ENCODE peak calls at places on chromosomes 12 and 14, in five cellular contexts. W, Y, J, O and D are unnamed samples. For H3K4me1, the result is how much of the 10 kb centered on the place peaks cover.

GRCh38 chr12:157644-158043 is 56.3 kb downstream of the SLC6A12 start:
- DNase-seq in W (no peak), Y (no peak), J (no peak), O (no peak), D (no peak)

GRCh38 chr12:28537474-28537873 is 347.2 kb downstream of the CCDC91 start:
- DNase-seq in Y (no peak), W (no peak), O (no peak), J (no peak), D (no peak)

GRCh38 chr14:103625361-103626095 is 3.5 kb upstream of the KLC1 start:
- DNase-seq in O (no peak), J (no peak), W (no peak), Y (no peak), D (no peak)

GRCh38 chr14:66359500-66359899 is 126.7 kb upstream of the CCDC196 start:
- DNase-seq in J (no peak), W (no peak), O (no peak), Y (no peak), D (no peak)

GRCh38 chr12:111409403-111410228 is 3.9 kb downstream of the SH2B3 start:
- DNase-seq in J (no peak), O (no peak), W (peak), Y (no peak), D (peak)

GRCh38 chr12:77253321-77253720 is 188.0 kb upstream of the E2F7 start:
- DNase-seq in W (no peak), O (no peak), Y (no peak), J (no peak), D (no peak)

GRCh38 chr12:119695034-119695433 is 27.1 kb downstream of the PRKAB1 start:
- DNase-seq in O (no peak), Y (no peak), W (no peak), J (no peak), D (no peak)

GRCh38 chr12:101823891-101824290 is 6.9 kb downstream of the GNPTAB start:
- DNase-seq in O (no peak), Y (no peak), J (no peak), W (peak), D (no peak)

GRCh38 chr14:72643317-72643801 is 250.5 kb downstream of the DPF3 start:
- DNase-seq in W (peak), Y (no peak), O (no peak), J (no peak), D (peak)

GRCh38 chr14:76217179-76217578 is 65.5 kb downstream of the GPATCH2L start:
- DNase-seq in O (no peak), W (no peak), Y (no peak), J (no peak), D (no peak)

GRCh38 chr14:43438056-43438455 is 1069.0 kb downstream of the FSCB start:
- DNase-seq in W (no peak), O (no peak), J (no peak), Y (no peak), D (no peak)

GRCh38 chr12:20616093-20616492 is 79.0 kb upstream of the SLCO1C1 start:
- DNase-seq in J (no peak), Y (no peak), W (no peak), O (no peak), D (no peak)

GRCh38 chr14:61322011-61322798 is 826 bp downstream of the PRKCH start:
- DNase-seq in Y (peak), J (no peak), W (peak), O (peak), D (no peak)

GRCh38 chr14:37196604-37197420 is 925 bp upstream of the MIPOL1 start:
- DNase-seq in Y (no peak), J (no peak), W (no peak), O (no peak), D (no peak)

DNA sequence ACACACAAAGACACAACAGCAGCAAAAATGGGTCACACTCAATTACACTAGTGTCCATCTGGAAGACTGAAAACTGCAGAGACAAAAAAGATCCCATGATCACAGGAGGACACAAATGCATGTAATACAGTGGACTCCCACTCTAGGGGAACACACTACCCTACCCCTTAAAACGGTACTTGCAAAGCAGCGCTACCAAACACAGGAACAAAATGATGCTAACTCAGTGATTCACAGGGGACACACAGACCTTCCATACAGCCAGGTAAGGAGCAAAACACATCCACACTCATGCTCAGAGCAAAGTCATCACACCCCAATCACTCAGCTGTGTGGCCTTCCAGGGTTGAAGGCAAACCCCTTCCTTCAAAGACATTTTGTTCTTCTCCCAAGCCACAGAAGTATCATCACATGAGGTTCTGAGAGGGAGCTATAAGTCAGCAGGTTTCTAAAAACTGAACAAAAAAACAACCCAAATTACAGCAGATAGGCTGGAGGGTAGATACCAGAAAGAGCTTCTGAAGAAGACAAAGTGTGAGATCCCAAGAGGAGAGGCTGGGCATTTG is 14.8 kb downstream of the SMUG1 start:
- DNase-seq in Y (no peak), O (no peak), J (no peak), W (no peak), D (no peak)
- H3K4me3 ChIP-seq in Y (no peak), O (no peak), J (peak), W (peak), D (peak)

GRCh38 chr14:53711205-53711604 is 245.4 kb downstream of the BMP4 start:
- DNase-seq in J (no peak), W (no peak), O (no peak), Y (no peak), D (no peak)
- H3K4me1 ChIP-seq in J (under half), W (under half), O (under half), Y (under half), D (under half)

GRCh38 chr12:109460538-109460937 is 16.6 kb downstream of the KCTD10 start:
- DNase-seq in O (no peak), W (no peak), J (no peak), Y (no peak), D (no peak)
- H3K27ac ChIP-seq in O (peak), W (peak), J (peak), Y (peak), D (peak)

DNA sequence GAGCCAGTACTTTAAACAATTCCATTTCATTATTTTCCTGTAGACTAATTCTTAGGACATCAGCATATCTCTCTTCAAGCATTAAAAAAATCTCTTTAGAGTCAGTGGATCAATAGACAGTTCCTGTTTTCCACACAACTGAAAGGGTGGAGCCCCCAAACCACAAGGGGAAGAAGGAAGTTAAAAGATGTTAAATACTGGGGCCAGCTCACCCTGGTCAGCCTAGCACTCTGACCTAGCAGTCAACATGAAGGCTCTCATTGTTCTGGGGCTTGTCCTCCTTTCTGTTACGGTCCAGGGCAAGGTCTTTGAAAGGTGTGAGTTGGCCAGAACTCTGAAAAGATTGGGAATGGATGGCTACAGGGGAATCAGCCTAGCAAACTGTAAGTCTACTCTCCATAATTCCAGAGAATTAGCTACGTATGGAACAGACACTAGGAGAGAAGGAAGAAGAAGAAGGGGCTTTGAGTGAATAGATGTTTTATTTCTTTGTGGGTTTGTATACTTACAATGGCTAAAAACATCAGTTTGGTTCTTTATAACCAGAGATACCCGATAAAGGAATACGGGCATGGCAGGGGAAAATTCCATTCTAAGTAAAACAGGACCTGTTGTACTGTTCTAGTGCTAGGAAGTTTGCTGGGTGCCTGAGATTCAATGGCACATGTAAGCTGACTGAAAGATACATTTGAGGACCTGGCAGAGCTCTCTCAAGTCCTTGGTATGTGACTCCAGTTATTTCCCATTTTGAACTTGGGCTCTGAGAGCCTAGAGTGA is at the start of gene LYZ:
- DNase-seq in J (no peak), W (no peak), Y (no peak), O (no peak), D (no peak)
- H3K4me3 ChIP-seq in J (peak), W (peak), Y (peak), O (no peak), D (peak)

GRCh38 chr14:104694991-104695659 is 5.7 kb downstream of the INF2 start:
- DNase-seq in O (no peak), W (peak), J (no peak), Y (no peak), D (no peak)
- H3K4me1 ChIP-seq in O (under half), W (half or more), J (half or more), Y (half or more), D (half or more)

DNA sequence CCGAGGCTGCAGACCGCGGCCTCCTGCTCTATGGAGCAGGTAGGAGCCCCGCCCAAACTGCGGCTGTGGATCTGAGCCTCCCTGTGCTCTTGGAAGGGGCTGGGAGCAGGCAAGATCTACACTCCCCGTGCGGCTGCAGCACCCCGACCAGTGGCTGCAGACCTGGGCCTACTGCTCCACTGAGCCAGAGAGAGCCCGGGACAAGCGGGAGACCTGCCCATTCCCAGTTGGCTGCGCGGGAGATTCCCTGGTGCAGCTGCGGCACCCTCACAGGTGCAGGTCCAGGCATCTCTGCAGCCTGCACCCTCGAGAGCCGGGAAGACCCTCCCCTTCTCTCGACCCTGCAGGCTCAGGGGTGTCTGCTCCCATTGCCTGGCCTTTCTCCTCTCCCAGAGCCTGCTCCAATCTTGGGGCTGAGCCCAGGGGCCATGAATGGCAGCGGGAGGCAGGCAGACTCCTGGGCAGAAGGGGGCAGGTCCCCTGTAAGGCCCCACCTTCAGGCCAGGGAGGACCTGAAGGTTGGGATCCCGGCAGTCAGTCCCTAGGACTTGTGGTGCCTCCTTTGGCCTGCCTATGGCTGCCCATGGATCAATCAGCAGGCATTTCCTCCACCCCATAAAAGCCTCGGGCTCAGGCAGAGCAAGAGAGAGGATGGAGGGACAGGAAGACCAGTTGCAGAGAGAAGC is 8.8 kb upstream of the A2M start:
- DNase-seq in Y (peak), W (no peak), O (no peak), J (no peak), D (no peak)
- H3K27ac ChIP-seq in Y (peak), W (peak), O (no peak), J (peak), D (no peak)

GRCh38 chr12:89707623-89707991 is 1.0 kb downstream of the ATP2B1 start:
- DNase-seq in O (peak), Y (peak), J (no peak), W (peak), D (no peak)

GRCh38 chr12:89706551-89707348 is 1.9 kb downstream of the ATP2B1 start:
- DNase-seq in W (no peak), J (no peak), Y (no peak), O (no peak), D (no peak)

GRCh38 chr12:89708793-89709156 is at the start of gene ATP2B1:
- DNase-seq in O (peak), Y (peak), J (peak), W (peak), D (peak)

GRCh38 chr12:89709157-89709993 is 737 bp upstream of the ATP2B1 start:
- DNase-seq in Y (peak), J (peak), W (peak), O (peak), D (peak)

GRCh38 chr12:89707992-89708792 is 446 bp downstream of the ATP2B1 start:
- DNase-seq in W (peak), O (peak), Y (peak), J (peak), D (peak)
- H3K4me3 ChIP-seq in W (peak), O (peak), Y (peak), J (peak), D (peak)

DNA sequence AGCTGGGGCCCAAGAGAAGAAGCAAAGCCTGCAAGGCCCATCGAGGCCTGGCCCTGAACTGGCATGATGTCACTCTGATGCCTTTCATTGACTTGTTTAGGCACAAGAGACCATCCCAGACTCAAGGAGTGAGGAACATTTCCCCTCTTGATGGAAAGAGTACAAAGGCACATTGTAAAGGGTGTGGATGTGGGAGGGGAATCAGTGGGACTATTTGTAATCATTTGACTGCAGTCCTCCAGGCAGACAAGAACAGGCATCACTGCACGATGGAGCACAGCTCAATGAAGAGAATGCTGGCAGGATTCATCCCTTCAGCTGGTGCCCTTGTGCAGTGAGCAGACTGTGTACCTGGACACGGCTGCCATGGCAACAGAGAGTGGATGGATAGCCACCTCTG is 87.9 kb downstream of the LGMN start:
- DNase-seq in Y (no peak), W (no peak), O (no peak), J (no peak), D (no peak)
- H3K4me1 ChIP-seq in Y (under half), W (under half), O (under half), J (under half), D (under half)

DNA sequence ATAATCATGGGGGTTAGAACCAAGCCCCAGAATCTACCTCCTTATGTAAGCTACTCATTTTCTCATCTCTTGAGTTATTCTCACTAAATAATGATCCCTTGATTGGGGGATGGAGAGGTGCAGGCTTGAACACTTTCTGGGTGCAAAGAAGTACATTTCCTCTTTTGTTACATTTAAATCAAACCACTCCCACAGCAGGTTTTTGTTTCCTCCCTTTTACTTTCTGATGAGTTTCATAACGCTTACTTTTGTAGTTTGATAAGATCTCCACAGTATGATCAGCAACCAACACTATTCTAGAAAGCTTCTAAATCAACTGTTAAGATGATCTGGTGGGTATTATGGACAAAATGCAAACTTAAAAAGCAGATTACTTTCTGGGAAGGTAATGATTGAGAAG is 20.5 kb downstream of the VCPKMT start:
- DNase-seq in Y (no peak), J (no peak), O (no peak), W (no peak), D (no peak)
- H3K27ac ChIP-seq in Y (no peak), J (no peak), O (no peak), W (no peak), D (no peak)

DNA sequence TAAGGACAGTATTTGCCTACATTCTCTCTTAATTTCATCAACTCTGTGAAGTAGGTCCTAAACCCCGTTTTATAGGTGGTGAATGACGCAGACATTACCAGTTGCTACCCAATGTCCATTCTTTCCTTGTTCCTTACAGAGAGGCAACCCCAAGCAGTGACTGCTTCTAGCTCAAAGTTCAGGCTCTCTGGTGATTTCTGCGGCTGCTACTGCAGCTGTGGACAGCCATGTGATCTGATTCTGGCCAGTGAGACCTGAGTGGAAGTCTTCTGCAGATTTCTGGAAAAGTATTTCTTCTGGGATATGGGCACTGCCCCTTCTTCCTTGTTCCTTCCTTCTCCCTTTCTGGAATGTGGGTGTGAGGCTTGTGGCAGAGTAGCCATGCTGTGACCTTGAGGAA is 82.9 kb downstream of the ARF6 start:
- DNase-seq in W (no peak), J (no peak), Y (no peak), O (no peak), D (no peak)
- H3K4me3 ChIP-seq in W (no peak), J (no peak), Y (no peak), O (no peak), D (no peak)